ENCODE peak calls at places on chromosomes 5 and 9, in ten cellular contexts. One of them, this sample, is unnamed.
A peak's percentile ranks its signal among the peaks of the same experiment; 100 is the strongest.

GRCh38 chr9:136882109-136882946 is 4.0 kb upstream of the TRAF2 start:
- DNase-seq in GDM1: peak; percentile 16
- DNase-seq in SW480: peak; percentile 86
- DNase-seq in NCI-H1436: no peak
- DNase-seq in MV-4-11: peak; percentile 62
- DNase-seq in activated naive CD4-positive, alpha-beta T cell treated with Interleukin-2 at 50 U/mL for 16 hours: peak; percentile 93
- DNase-seq in mesenchymal stem cell: peak; percentile 95
- DNase-seq in WTC11: no peak
- DNase-seq in activated CD8-positive, alpha-beta T cell treated with anti-CD3 and anti-CD28 coated beads for 36 hours: peak; percentile 97
- DNase-seq in omental fat pad: no peak
- DNase-seq in this sample: peak; percentile 92

GRCh38 chr9:121359358-121360294 is 10.4 kb downstream of the STOM start:
- DNase-seq in WTC11: no peak
- DNase-seq in SW480: no peak
- DNase-seq in omental fat pad: no peak
- DNase-seq in GDM1: no peak
- DNase-seq in NCI-H1436: no peak
- DNase-seq in mesenchymal stem cell: peak; percentile 56
- DNase-seq in activated naive CD4-positive, alpha-beta T cell treated with Interleukin-2 at 50 U/mL for 16 hours: no peak
- DNase-seq in activated CD8-positive, alpha-beta T cell treated with anti-CD3 and anti-CD28 coated beads for 36 hours: no peak
- DNase-seq in MV-4-11: peak; percentile 68
- DNase-seq in this sample: no peak

GRCh38 chr9:17294822-17295624 is 160.2 kb downstream of the CNTLN start:
- DNase-seq in MV-4-11: no peak
- DNase-seq in GDM1: no peak
- DNase-seq in activated CD8-positive, alpha-beta T cell treated with anti-CD3 and anti-CD28 coated beads for 36 hours: no peak
- DNase-seq in omental fat pad: no peak
- DNase-seq in activated naive CD4-positive, alpha-beta T cell treated with Interleukin-2 at 50 U/mL for 16 hours: no peak
- DNase-seq in SW480: no peak
- DNase-seq in NCI-H1436: no peak
- DNase-seq in mesenchymal stem cell: no peak
- DNase-seq in WTC11: no peak
- DNase-seq in this sample: no peak

GRCh38 chr5:131394128-131394527 is 130.3 kb downstream of the CDC42SE2 start:
- DNase-seq in NCI-H1436: no peak
- DNase-seq in activated CD8-positive, alpha-beta T cell treated with anti-CD3 and anti-CD28 coated beads for 36 hours: peak; percentile 69
- DNase-seq in WTC11: no peak
- DNase-seq in SW480: no peak
- DNase-seq in omental fat pad: no peak
- DNase-seq in GDM1: no peak
- DNase-seq in activated naive CD4-positive, alpha-beta T cell treated with Interleukin-2 at 50 U/mL for 16 hours: peak; percentile 45
- DNase-seq in MV-4-11: no peak
- DNase-seq in mesenchymal stem cell: no peak
- DNase-seq in this sample: no peak

GRCh38 chr5:137733011-137733410 is 2.9 kb downstream of the KLHL3 start:
- DNase-seq in mesenchymal stem cell: no peak
- DNase-seq in GDM1: no peak
- DNase-seq in omental fat pad: no peak
- DNase-seq in MV-4-11: no peak
- DNase-seq in WTC11: no peak
- DNase-seq in SW480: no peak
- DNase-seq in NCI-H1436: no peak
- DNase-seq in activated naive CD4-positive, alpha-beta T cell treated with Interleukin-2 at 50 U/mL for 16 hours: no peak
- DNase-seq in activated CD8-positive, alpha-beta T cell treated with anti-CD3 and anti-CD28 coated beads for 36 hours: no peak
- DNase-seq in this sample: no peak

GRCh38 chr5:1543398-1544293 is 19.9 kb upstream of the LPCAT1 start:
- DNase-seq in WTC11: no peak
- DNase-seq in SW480: no peak
- DNase-seq in activated naive CD4-positive, alpha-beta T cell treated with Interleukin-2 at 50 U/mL for 16 hours: no peak
- DNase-seq in GDM1: no peak
- DNase-seq in NCI-H1436: no peak
- DNase-seq in omental fat pad: no peak
- DNase-seq in mesenchymal stem cell: no peak
- DNase-seq in MV-4-11: no peak
- DNase-seq in activated CD8-positive, alpha-beta T cell treated with anti-CD3 and anti-CD28 coated beads for 36 hours: no peak
- DNase-seq in this sample: no peak

GRCh38 chr5:134451618-134452505 is 40.2 kb upstream of the CDKN2AIPNL start:
- DNase-seq in WTC11: no peak
- DNase-seq in mesenchymal stem cell: peak; percentile 86
- DNase-seq in SW480: peak; percentile 29
- DNase-seq in GDM1: no peak
- DNase-seq in activated naive CD4-positive, alpha-beta T cell treated with Interleukin-2 at 50 U/mL for 16 hours: no peak
- DNase-seq in MV-4-11: no peak
- DNase-seq in activated CD8-positive, alpha-beta T cell treated with anti-CD3 and anti-CD28 coated beads for 36 hours: no peak
- DNase-seq in NCI-H1436: no peak
- DNase-seq in omental fat pad: no peak
- DNase-seq in this sample: no peak

GRCh38 chr5:10493884-10494283 is 52.2 kb downstream of the ROPN1L start:
- DNase-seq in activated CD8-positive, alpha-beta T cell treated with anti-CD3 and anti-CD28 coated beads for 36 hours: no peak
- DNase-seq in mesenchymal stem cell: no peak
- DNase-seq in activated naive CD4-positive, alpha-beta T cell treated with Interleukin-2 at 50 U/mL for 16 hours: no peak
- DNase-seq in WTC11: no peak
- DNase-seq in NCI-H1436: no peak
- DNase-seq in MV-4-11: peak; percentile 78
- DNase-seq in SW480: no peak
- DNase-seq in GDM1: no peak
- DNase-seq in omental fat pad: no peak
- DNase-seq in this sample: no peak

GRCh38 chr9:18473551-18474279 is at the start of gene ADAMTSL1:
- DNase-seq in NCI-H1436: no peak
- DNase-seq in WTC11: peak; percentile 68
- DNase-seq in activated CD8-positive, alpha-beta T cell treated with anti-CD3 and anti-CD28 coated beads for 36 hours: no peak
- DNase-seq in SW480: no peak
- DNase-seq in mesenchymal stem cell: peak; percentile 39
- DNase-seq in MV-4-11: no peak
- DNase-seq in activated naive CD4-positive, alpha-beta T cell treated with Interleukin-2 at 50 U/mL for 16 hours: no peak
- DNase-seq in GDM1: no peak
- DNase-seq in omental fat pad: no peak
- DNase-seq in this sample: no peak

GRCh38 chr9:3827175-3827574 is 301.4 kb upstream of the RFX3 start:
- DNase-seq in NCI-H1436: no peak
- DNase-seq in activated naive CD4-positive, alpha-beta T cell treated with Interleukin-2 at 50 U/mL for 16 hours: no peak
- DNase-seq in SW480: no peak
- DNase-seq in MV-4-11: no peak
- DNase-seq in mesenchymal stem cell: no peak
- DNase-seq in activated CD8-positive, alpha-beta T cell treated with anti-CD3 and anti-CD28 coated beads for 36 hours: no peak
- DNase-seq in omental fat pad: no peak
- DNase-seq in WTC11: no peak
- DNase-seq in GDM1: no peak
- DNase-seq in this sample: no peak

GRCh38 chr5:80591352-80591751 is 21.3 kb upstream of the ANKRD34B start:
- DNase-seq in activated CD8-positive, alpha-beta T cell treated with anti-CD3 and anti-CD28 coated beads for 36 hours: no peak
- DNase-seq in activated naive CD4-positive, alpha-beta T cell treated with Interleukin-2 at 50 U/mL for 16 hours: no peak
- DNase-seq in NCI-H1436: no peak
- DNase-seq in mesenchymal stem cell: no peak
- DNase-seq in MV-4-11: no peak
- DNase-seq in GDM1: no peak
- DNase-seq in SW480: no peak
- DNase-seq in omental fat pad: no peak
- DNase-seq in WTC11: no peak
- DNase-seq in this sample: no peak

GRCh38 chr5:178350361-178351220 is 118.0 kb upstream of the PHYKPL start:
- DNase-seq in WTC11: no peak
- DNase-seq in activated CD8-positive, alpha-beta T cell treated with anti-CD3 and anti-CD28 coated beads for 36 hours: no peak
- DNase-seq in activated naive CD4-positive, alpha-beta T cell treated with Interleukin-2 at 50 U/mL for 16 hours: no peak
- DNase-seq in MV-4-11: peak; percentile 72
- DNase-seq in omental fat pad: no peak
- DNase-seq in SW480: no peak
- DNase-seq in GDM1: no peak
- DNase-seq in NCI-H1436: no peak
- DNase-seq in mesenchymal stem cell: no peak
- DNase-seq in this sample: no peak

GRCh38 chr5:103364074-103364473 is 105.5 kb downstream of the MACIR start:
- DNase-seq in MV-4-11: no peak
- DNase-seq in WTC11: no peak
- DNase-seq in SW480: no peak
- DNase-seq in mesenchymal stem cell: peak; percentile 18
- DNase-seq in GDM1: no peak
- DNase-seq in activated naive CD4-positive, alpha-beta T cell treated with Interleukin-2 at 50 U/mL for 16 hours: no peak
- DNase-seq in NCI-H1436: no peak
- DNase-seq in activated CD8-positive, alpha-beta T cell treated with anti-CD3 and anti-CD28 coated beads for 36 hours: no peak
- DNase-seq in omental fat pad: no peak
- DNase-seq in this sample: no peak

GRCh38 chr9:124598048-124598447 is 90.8 kb upstream of the NR5A1 start:
- DNase-seq in SW480: no peak
- DNase-seq in MV-4-11: peak; percentile 36
- DNase-seq in mesenchymal stem cell: no peak
- DNase-seq in WTC11: no peak
- DNase-seq in activated naive CD4-positive, alpha-beta T cell treated with Interleukin-2 at 50 U/mL for 16 hours: no peak
- DNase-seq in NCI-H1436: no peak
- DNase-seq in omental fat pad: no peak
- DNase-seq in activated CD8-positive, alpha-beta T cell treated with anti-CD3 and anti-CD28 coated beads for 36 hours: no peak
- DNase-seq in GDM1: no peak
- DNase-seq in this sample: no peak

GRCh38 chr5:39941436-39941835 is 516.7 kb upstream of the DAB2 start:
- DNase-seq in NCI-H1436: no peak
- DNase-seq in activated CD8-positive, alpha-beta T cell treated with anti-CD3 and anti-CD28 coated beads for 36 hours: no peak
- DNase-seq in SW480: no peak
- DNase-seq in omental fat pad: no peak
- DNase-seq in WTC11: no peak
- DNase-seq in activated naive CD4-positive, alpha-beta T cell treated with Interleukin-2 at 50 U/mL for 16 hours: no peak
- DNase-seq in MV-4-11: no peak
- DNase-seq in mesenchymal stem cell: no peak
- DNase-seq in GDM1: no peak
- DNase-seq in this sample: no peak

GRCh38 chr5:148632978-148633377 is 21.3 kb downstream of the HTR4 start:
- DNase-seq in WTC11: no peak
- DNase-seq in SW480: no peak
- DNase-seq in GDM1: no peak
- DNase-seq in mesenchymal stem cell: no peak
- DNase-seq in MV-4-11: no peak
- DNase-seq in activated naive CD4-positive, alpha-beta T cell treated with Interleukin-2 at 50 U/mL for 16 hours: no peak
- DNase-seq in activated CD8-positive, alpha-beta T cell treated with anti-CD3 and anti-CD28 coated beads for 36 hours: no peak
- DNase-seq in NCI-H1436: no peak
- DNase-seq in omental fat pad: no peak
- DNase-seq in this sample: no peak

GRCh38 chr5:40812125-40812524 is 14.0 kb upstream of the PRKAA1 start:
- DNase-seq in mesenchymal stem cell: no peak
- DNase-seq in activated CD8-positive, alpha-beta T cell treated with anti-CD3 and anti-CD28 coated beads for 36 hours: no peak
- DNase-seq in GDM1: no peak
- DNase-seq in WTC11: no peak
- DNase-seq in omental fat pad: no peak
- DNase-seq in activated naive CD4-positive, alpha-beta T cell treated with Interleukin-2 at 50 U/mL for 16 hours: no peak
- DNase-seq in NCI-H1436: no peak
- DNase-seq in SW480: no peak
- DNase-seq in MV-4-11: no peak
- DNase-seq in this sample: no peak

GRCh38 chr5:2876183-2876582 is 124.7 kb upstream of the IRX2 start:
- DNase-seq in activated CD8-positive, alpha-beta T cell treated with anti-CD3 and anti-CD28 coated beads for 36 hours: no peak
- DNase-seq in SW480: no peak
- DNase-seq in GDM1: no peak
- DNase-seq in WTC11: no peak
- DNase-seq in activated naive CD4-positive, alpha-beta T cell treated with Interleukin-2 at 50 U/mL for 16 hours: no peak
- DNase-seq in NCI-H1436: no peak
- DNase-seq in omental fat pad: no peak
- DNase-seq in MV-4-11: no peak
- DNase-seq in mesenchymal stem cell: no peak
- DNase-seq in this sample: no peak

GRCh38 chr9:137044042-137044441 is 1.9 kb downstream of the NPDC1 start:
- DNase-seq in mesenchymal stem cell: no peak
- DNase-seq in NCI-H1436: no peak
- DNase-seq in MV-4-11: no peak
- DNase-seq in SW480: no peak
- DNase-seq in WTC11: no peak
- DNase-seq in activated naive CD4-positive, alpha-beta T cell treated with Interleukin-2 at 50 U/mL for 16 hours: no peak
- DNase-seq in GDM1: no peak
- DNase-seq in activated CD8-positive, alpha-beta T cell treated with anti-CD3 and anti-CD28 coated beads for 36 hours: no peak
- DNase-seq in omental fat pad: no peak
- DNase-seq in this sample: no peak

GRCh38 chr5:2690293-2690692 is 61.2 kb downstream of the IRX2 start:
- DNase-seq in activated CD8-positive, alpha-beta T cell treated with anti-CD3 and anti-CD28 coated beads for 36 hours: no peak
- DNase-seq in SW480: no peak
- DNase-seq in activated naive CD4-positive, alpha-beta T cell treated with Interleukin-2 at 50 U/mL for 16 hours: no peak
- DNase-seq in WTC11: no peak
- DNase-seq in MV-4-11: no peak
- DNase-seq in omental fat pad: no peak
- DNase-seq in GDM1: no peak
- DNase-seq in mesenchymal stem cell: no peak
- DNase-seq in NCI-H1436: no peak
- DNase-seq in this sample: no peak

GRCh38 chr5:137287564-137287963 is 211.6 kb downstream of the SPOCK1 start:
- DNase-seq in WTC11: no peak
- DNase-seq in NCI-H1436: no peak
- DNase-seq in SW480: no peak
- DNase-seq in GDM1: no peak
- DNase-seq in activated naive CD4-positive, alpha-beta T cell treated with Interleukin-2 at 50 U/mL for 16 hours: no peak
- DNase-seq in MV-4-11: no peak
- DNase-seq in mesenchymal stem cell: no peak
- DNase-seq in omental fat pad: no peak
- DNase-seq in activated CD8-positive, alpha-beta T cell treated with anti-CD3 and anti-CD28 coated beads for 36 hours: no peak
- DNase-seq in this sample: no peak

GRCh38 chr9:36950389-36950788 is 83.7 kb downstream of the PAX5 start:
- DNase-seq in activated naive CD4-positive, alpha-beta T cell treated with Interleukin-2 at 50 U/mL for 16 hours: no peak
- DNase-seq in WTC11: no peak
- DNase-seq in NCI-H1436: no peak
- DNase-seq in GDM1: no peak
- DNase-seq in MV-4-11: no peak
- DNase-seq in omental fat pad: no peak
- DNase-seq in mesenchymal stem cell: no peak
- DNase-seq in SW480: no peak
- DNase-seq in activated CD8-positive, alpha-beta T cell treated with anti-CD3 and anti-CD28 coated beads for 36 hours: no peak
- DNase-seq in this sample: no peak

GRCh38 chr5:131280417-131280816 is 16.6 kb downstream of the CDC42SE2 start:
- DNase-seq in SW480: no peak
- DNase-seq in WTC11: no peak
- DNase-seq in GDM1: no peak
- DNase-seq in omental fat pad: no peak
- DNase-seq in activated CD8-positive, alpha-beta T cell treated with anti-CD3 and anti-CD28 coated beads for 36 hours: no peak
- DNase-seq in mesenchymal stem cell: peak; percentile 21
- DNase-seq in MV-4-11: no peak
- DNase-seq in NCI-H1436: no peak
- DNase-seq in activated naive CD4-positive, alpha-beta T cell treated with Interleukin-2 at 50 U/mL for 16 hours: no peak
- DNase-seq in this sample: no peak

GRCh38 chr5:133108481-133108921 is 56.7 kb downstream of the HSPA4 start:
- DNase-seq in activated naive CD4-positive, alpha-beta T cell treated with Interleukin-2 at 50 U/mL for 16 hours: no peak
- DNase-seq in NCI-H1436: no peak
- DNase-seq in WTC11: no peak
- DNase-seq in GDM1: peak; percentile 26
- DNase-seq in omental fat pad: no peak
- DNase-seq in MV-4-11: peak; percentile 91
- DNase-seq in activated CD8-positive, alpha-beta T cell treated with anti-CD3 and anti-CD28 coated beads for 36 hours: no peak
- DNase-seq in SW480: no peak
- DNase-seq in mesenchymal stem cell: no peak
- DNase-seq in this sample: no peak

GRCh38 chr9:77848897-77849296 is 182.7 kb downstream of the GNAQ start:
- DNase-seq in GDM1: no peak
- DNase-seq in mesenchymal stem cell: peak; percentile 93
- DNase-seq in NCI-H1436: no peak
- DNase-seq in WTC11: no peak
- DNase-seq in omental fat pad: no peak
- DNase-seq in MV-4-11: peak; percentile 80
- DNase-seq in SW480: no peak
- DNase-seq in activated naive CD4-positive, alpha-beta T cell treated with Interleukin-2 at 50 U/mL for 16 hours: no peak
- DNase-seq in activated CD8-positive, alpha-beta T cell treated with anti-CD3 and anti-CD28 coated beads for 36 hours: no peak
- DNase-seq in this sample: no peak

GRCh38 chr9:114446036-114446435 is 58.3 kb upstream of the AKNA start:
- DNase-seq in WTC11: no peak
- DNase-seq in activated CD8-positive, alpha-beta T cell treated with anti-CD3 and anti-CD28 coated beads for 36 hours: no peak
- DNase-seq in GDM1: no peak
- DNase-seq in NCI-H1436: no peak
- DNase-seq in SW480: no peak
- DNase-seq in omental fat pad: no peak
- DNase-seq in activated naive CD4-positive, alpha-beta T cell treated with Interleukin-2 at 50 U/mL for 16 hours: no peak
- DNase-seq in MV-4-11: no peak
- DNase-seq in mesenchymal stem cell: no peak
- DNase-seq in this sample: no peak

GRCh38 chr9:121745396-121745695 is 93.9 kb downstream of the DAB2IP start:
- DNase-seq in activated CD8-positive, alpha-beta T cell treated with anti-CD3 and anti-CD28 coated beads for 36 hours: no peak
- DNase-seq in MV-4-11: no peak
- DNase-seq in GDM1: no peak
- DNase-seq in SW480: no peak
- DNase-seq in activated naive CD4-positive, alpha-beta T cell treated with Interleukin-2 at 50 U/mL for 16 hours: no peak
- DNase-seq in WTC11: no peak
- DNase-seq in NCI-H1436: no peak
- DNase-seq in mesenchymal stem cell: no peak
- DNase-seq in omental fat pad: no peak
- DNase-seq in this sample: no peak